ENCODE peak calls at places on chromosomes 7 and 10, in four cellular contexts. W is HFF-Myc, L is DMS153, Z is frontal cortex. Y is an unnamed sample.

GRCh38 chr7:50214141-50214670 is 90.3 kb upstream of the IKZF1 start:
- DNase-seq in W (no peak), L (no peak), Z (no peak), Y (no peak)

GRCh38 chr7:46414946-46415345 is 493.9 kb upstream of the IGFBP3 start:
- DNase-seq in W (no peak), L (no peak), Z (no peak), Y (no peak)

GRCh38 chr10:102641880-102642552 is 2.3 kb upstream of the TRIM8 start:
- DNase-seq in W (peak), L (peak), Z (peak), Y (peak)

GRCh38 chr10:129380279-129380678 is 86.8 kb upstream of the MGMT start:
- DNase-seq in W (no peak), L (no peak), Z (no peak), Y (no peak)

GRCh38 chr10:61733358-61733940 is 70.7 kb downstream of the CABCOCO1 start:
- DNase-seq in W (no peak), L (no peak), Z (no peak), Y (no peak)

GRCh38 chr10:929965-930364 is 1.5 kb downstream of the LARP4B start:
- DNase-seq in W (no peak), L (no peak), Z (no peak), Y (no peak)

GRCh38 chr7:66958708-66959350 is 36.6 kb downstream of the SBDS start:
- DNase-seq in W (no peak), L (no peak), Z (no peak), Y (no peak)

GRCh38 chr7:47478017-47478344 is 103.9 kb downstream of the TNS3 start:
- DNase-seq in W (no peak), L (no peak), Z (no peak), Y (no peak)

Y was measured in kidney.